ENCODE peak calls at places on chromosomes 4 and X, in six cellular contexts. E is SJSA1, F is tibial artery, M is GM23248, N is NT2/D1, S is GM23338. U is an unnamed sample. For H3K4me1, the result is how much of the 10 kb centered on the place peaks cover.

GRCh38 chr4:151690164-151690856 is 70.5 kb downstream of the GATB start:
- DNase-seq in N (no peak), M (peak), E (no peak), F (no peak), S (no peak), U (no peak)

GRCh38 chr4:88646528-88647280 is 50.9 kb downstream of the NAP1L5 start:
- DNase-seq in N (no peak), E (no peak), S (peak), M (no peak), F (no peak), U (no peak)

GRCh38 chr4:178414881-178415446 is 972.7 kb upstream of the AGA start:
- DNase-seq in N (no peak), M (no peak), E (no peak), S (no peak), F (no peak), U (no peak)

GRCh38 chrX:70453024-70453618 is 8.5 kb downstream of the DLG3 start:
- DNase-seq in M (no peak), N (no peak), E (no peak), S (no peak), F (no peak), U (no peak)

GRCh38 chr4:121459056-121459455 is 78.2 kb upstream of the QRFPR start:
- DNase-seq in M (no peak), E (no peak), N (no peak), F (no peak), S (no peak), U (no peak)

GRCh38 chrX:11470231-11470630 is 177.0 kb downstream of the AMELX start:
- DNase-seq in M (peak), N (no peak), E (no peak), F (no peak), S (no peak), U (no peak)

GRCh38 chr4:38149472-38149871 is 189.3 kb downstream of the PTTG2 start:
- DNase-seq in E (no peak), N (no peak), S (no peak), M (no peak), F (no peak), U (no peak)

GRCh38 chrX:134570899-134571298 is 87.4 kb downstream of the PLAC1 start:
- DNase-seq in S (no peak), F (no peak), M (no peak), E (no peak), N (no peak), U (no peak)

GRCh38 chr4:28788929-28789490 is 1928.4 kb downstream of the STIM2 start:
- DNase-seq in N (no peak), E (no peak), M (peak), S (peak), F (no peak), U (no peak)

DNA sequence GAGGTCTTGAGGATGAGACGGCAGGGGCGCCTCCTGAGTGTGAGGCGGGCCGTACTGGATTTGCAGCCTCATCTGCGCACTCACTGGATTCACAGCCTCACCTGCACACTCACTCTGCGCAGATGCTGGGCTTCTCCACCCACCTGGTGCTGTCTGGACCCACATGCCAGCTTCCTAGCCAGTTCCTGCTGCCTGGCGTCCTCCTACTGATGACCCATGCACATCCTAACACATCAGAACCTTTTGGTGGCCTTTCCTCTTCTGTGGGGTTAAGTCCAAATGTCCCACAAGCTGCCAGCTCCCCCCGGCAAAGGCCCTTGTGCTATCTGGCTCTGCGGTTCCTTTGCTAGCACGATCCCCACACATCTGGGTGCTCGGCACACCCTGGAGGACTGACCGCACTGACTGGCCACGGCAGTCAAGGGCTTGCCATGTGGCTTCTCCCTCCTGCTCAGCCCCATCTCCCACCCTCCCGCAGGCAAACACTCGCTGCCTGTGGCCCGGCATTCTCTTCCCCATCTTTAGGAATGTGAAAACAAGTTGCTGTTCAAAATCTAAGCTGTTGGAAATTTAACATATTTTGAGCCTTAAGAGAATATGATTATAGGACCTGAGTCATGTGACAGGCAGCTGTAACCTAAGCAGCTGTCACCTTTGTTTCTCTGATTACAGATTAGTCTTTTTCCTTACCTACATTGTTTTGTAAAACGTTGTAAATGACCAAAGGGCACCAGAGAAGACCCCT is 39.4 kb upstream of the AFAP1 start:
- DNase-seq in N (peak), F (no peak), M (no peak), E (no peak), S (peak), U (no peak)
- H3K4me1 ChIP-seq in N (under half), F (under half), M (under half), E (under half), S (under half), U (under half)

DNA sequence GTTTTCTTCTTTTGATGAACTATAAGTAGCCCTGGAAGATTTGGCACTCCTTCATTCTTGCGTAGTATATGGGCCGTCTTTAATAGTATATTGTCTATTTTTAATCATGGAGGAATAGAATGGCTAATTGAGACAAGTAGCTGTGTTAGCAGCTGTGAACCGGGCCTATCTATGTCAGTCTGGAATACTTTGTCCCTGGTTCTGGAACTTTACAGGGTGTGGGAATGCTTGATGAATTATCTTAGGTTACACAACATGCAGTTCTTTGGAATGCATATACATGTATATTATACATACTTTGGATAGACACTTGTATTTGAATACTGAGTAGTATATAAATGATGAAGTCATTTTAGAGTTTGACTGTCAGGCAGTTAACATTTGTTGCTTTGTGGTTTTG is 37.3 kb downstream of the PDLIM5 start:
- DNase-seq in E (no peak), M (no peak), S (no peak), F (no peak), N (no peak), U (no peak)
- H3K4me1 ChIP-seq in E (half or more), M (under half), S (under half), F (under half), N (under half), U (under half)

GRCh38 chr4:87030124-87030523 is 95.3 kb downstream of the AFF1 start:
- DNase-seq in S (no peak), N (no peak), E (no peak), F (no peak), M (no peak), U (no peak)
- H3K4me1 ChIP-seq in S (half or more), N (under half), E (under half), F (half or more), M (half or more), U (under half)

GRCh38 chr4:4461850-4462249 is 74.9 kb downstream of the NSG1 start:
- DNase-seq in M (no peak), E (no peak), F (no peak), S (no peak), N (no peak), U (no peak)
- H3K4me1 ChIP-seq in M (under half), E (under half), F (under half), S (half or more), N (under half), U (under half)

U was measured in neuronal stem cell.